ENCODE peak calls at places on chromosomes 16 and 17, in seven cellular contexts. D, R, A, T, M, G and K are unnamed samples.

GRCh38 chr16:1688807-1689560 is 10.9 kb downstream of the JPT2 start:
- DNase-seq in D (no peak), R (no peak), A (peak; percentile 96), T (no peak), M (no peak), G (no peak), K (no peak)

GRCh38 chr17:72657467-72658317 is 434.8 kb downstream of the SLC39A11 start:
- DNase-seq in D (no peak), R (no peak), A (peak; percentile 47), T (no peak), M (no peak), G (no peak), K (no peak)

GRCh38 chr17:1095093-1095852 is 84.5 kb downstream of the ABR start:
- DNase-seq in D (no peak), R (no peak), A (no peak), T (no peak), M (no peak), G (no peak), K (no peak)

GRCh38 chr17:34622862-34623261 is 43.5 kb downstream of the TMEM132E start:
- DNase-seq in D (no peak), R (no peak), A (no peak), T (no peak), M (no peak), G (no peak), K (no peak)

GRCh38 chr17:79695293-79696158 is 35.2 kb upstream of the ENPP7 start:
- DNase-seq in D (no peak), R (no peak), A (peak; percentile 81), T (no peak), M (no peak), G (no peak), K (no peak)

GRCh38 chr17:16973760-16974540 is 2.0 kb upstream of the TNFRSF13B start:
- DNase-seq in D (no peak), R (no peak), A (no peak), T (no peak), M (no peak), G (no peak), K (no peak)

GRCh38 chr17:1147664-1148063 is 32.1 kb downstream of the ABR start:
- DNase-seq in D (peak; percentile 88), R (no peak), A (peak; percentile 85), T (no peak), M (no peak), G (no peak), K (peak; percentile 74)

GRCh38 chr17:76539631-76540271 is at the start of gene PRCD:
- DNase-seq in D (no peak), R (no peak), A (no peak), T (no peak), M (no peak), G (no peak), K (no peak)

GRCh38 chr17:838486-838885 is 56.3 kb downstream of the MRM3 start:
- DNase-seq in D (no peak), R (no peak), A (no peak), T (no peak), M (no peak), G (no peak), K (no peak)

GRCh38 chr17:21041753-21042433 is 918 bp downstream of the USP22 start:
- DNase-seq in D (peak; percentile 87), R (peak; percentile 59), A (peak; percentile 79), T (no peak), M (peak; percentile 39), G (no peak), K (peak; percentile 71)

GRCh38 chr17:69058165-69058564 is 2.6 kb downstream of the ABCA9 start:
- DNase-seq in D (no peak), R (no peak), A (no peak), T (no peak), M (no peak), G (no peak), K (no peak)

GRCh38 chr17:28074010-28074409 is 31.5 kb downstream of the NLK start:
- DNase-seq in D (no peak), R (no peak), A (no peak), T (no peak), M (no peak), G (no peak), K (no peak)

GRCh38 chr16:17369441-17369951 is 101.3 kb downstream of the XYLT1 start:
- DNase-seq in D (peak; percentile 71), R (peak; percentile 42), A (no peak), T (no peak), M (peak; percentile 57), G (peak; percentile 40), K (no peak)

GRCh38 chr16:3327514-3327913 is 22.2 kb downstream of the ZNF75A start:
- DNase-seq in D (no peak), R (no peak), A (no peak), T (no peak), M (no peak), G (no peak), K (no peak)

GRCh38 chr16:83458612-83459011 is 349.2 kb upstream of the HSBP1 start:
- DNase-seq in D (no peak), R (no peak), A (peak; percentile 54), T (peak; percentile 13), M (no peak), G (no peak), K (no peak)

GRCh38 chr17:74815671-74816370 is 39.7 kb upstream of the NAT9 start:
- DNase-seq in D (no peak), R (no peak), A (no peak), T (no peak), M (no peak), G (no peak), K (peak; percentile 54)

GRCh38 chr17:62941358-62941991 is 24.6 kb upstream of the TANC2 start:
- DNase-seq in D (no peak), R (no peak), A (no peak), T (no peak), M (no peak), G (no peak), K (no peak)